ENCODE peak calls at places on chromosomes 1 and 21, in seven cellular contexts. N is IMR-90, A is neuronal stem cell, L is H9, R is mesenchymal stem cell, Z is H1, C is trophoblast cell. O is an unnamed sample.

GRCh38 chr1:201259476-201260235 is 23.6 kb upstream of the PKP1 start:
- DNase-seq in L (peak; percentile 89), C (no peak), N (peak; percentile 43), R (no peak), A (no peak), Z (peak; percentile 86), O (peak; percentile 78)

GRCh38 chr1:204846546-204846945 is 24.1 kb upstream of the NFASC start:
- DNase-seq in C (no peak), R (no peak), A (no peak), Z (no peak), L (no peak), N (no peak), O (no peak)

GRCh38 chr1:190852611-190853010 is 374.9 kb upstream of the BRINP3 start:
- DNase-seq in N (no peak), C (no peak), R (no peak), L (no peak), Z (no peak), A (no peak), O (no peak)

GRCh38 chr1:9478021-9478420 is 61.2 kb upstream of the SLC25A33 start:
- DNase-seq in L (no peak), N (no peak), R (no peak), C (no peak), A (no peak), Z (no peak), O (no peak)

GRCh38 chr1:201535046-201535777 is 3.7 kb upstream of the NAV1 start:
- DNase-seq in C (no peak), N (peak; percentile 68), L (no peak), Z (no peak), A (no peak), R (peak; percentile 84), O (no peak)

GRCh38 chr1:183778568-183779433 is 26.1 kb upstream of the RGL1 start:
- DNase-seq in L (no peak), A (no peak), C (no peak), R (no peak), N (no peak), Z (no peak), O (no peak)

GRCh38 chr1:225467193-225468020 is 39.6 kb upstream of the LBR start:
- DNase-seq in C (no peak), N (no peak), Z (no peak), A (no peak), L (no peak), R (no peak), O (no peak)

GRCh38 chr1:151993084-151993733 is 450 bp downstream of the S100A10 start:
- DNase-seq in A (no peak), C (no peak), L (peak; percentile 66), N (no peak), R (no peak), Z (peak; percentile 68), O (peak; percentile 80)

GRCh38 chr1:175771301-175771700 is 27.9 kb upstream of the TNR start:
- DNase-seq in L (no peak), A (no peak), N (no peak), R (no peak), C (no peak), Z (no peak), O (no peak)

DNA sequence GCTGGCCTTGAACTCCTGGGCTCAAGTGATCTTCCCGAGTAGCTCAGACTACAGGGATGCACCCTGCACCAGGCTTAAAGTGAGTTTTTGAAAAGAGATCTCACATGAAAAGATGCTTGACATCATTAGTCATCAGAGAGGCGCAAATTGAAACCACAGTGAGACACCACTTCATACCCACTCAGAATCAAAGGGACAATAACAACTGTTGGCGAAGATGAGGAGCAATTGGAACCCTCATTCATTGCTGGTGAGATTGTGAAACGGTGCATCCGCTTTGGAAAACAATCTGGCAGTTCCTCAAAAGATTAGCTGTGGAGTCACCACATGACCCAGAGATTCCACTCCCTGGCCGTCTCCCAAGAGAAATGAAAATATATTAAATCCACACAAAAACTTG is 122.3 kb downstream of the PGBD5 start:
- DNase-seq in Z (no peak), R (no peak), N (peak; percentile 48), L (no peak), C (no peak), A (no peak), O (no peak)
- H2AK5ac ChIP-seq in Z (no peak overlapping the region), R (no peak overlapping the region), N (no peak overlapping the region), L (no peak overlapping the region), C (no peak overlapping the region), A (no peak overlapping the region), O (no peak overlapping the region)

GRCh38 chr21:42350899-42351543 is at the start of gene TFF2:
- DNase-seq in L (peak; percentile 18), N (no peak), C (no peak), R (no peak), A (no peak), Z (peak; percentile 39), O (no peak)

GRCh38 chr21:42350271-42350885 is 416 bp downstream of the TFF2 start:
- DNase-seq in N (no peak), R (no peak), Z (peak; percentile 23), A (no peak), C (no peak), L (no peak), O (no peak)

GRCh38 chr21:42353623-42354022 is 2.8 kb upstream of the TFF2 start:
- DNase-seq in L (no peak), N (no peak), R (no peak), C (no peak), Z (no peak), A (no peak), O (no peak)

GRCh38 chr21:42352433-42353095 is 1.8 kb upstream of the TFF2 start:
- DNase-seq in A (no peak), Z (no peak), R (no peak), N (no peak), L (no peak), C (no peak), O (no peak)

DNA sequence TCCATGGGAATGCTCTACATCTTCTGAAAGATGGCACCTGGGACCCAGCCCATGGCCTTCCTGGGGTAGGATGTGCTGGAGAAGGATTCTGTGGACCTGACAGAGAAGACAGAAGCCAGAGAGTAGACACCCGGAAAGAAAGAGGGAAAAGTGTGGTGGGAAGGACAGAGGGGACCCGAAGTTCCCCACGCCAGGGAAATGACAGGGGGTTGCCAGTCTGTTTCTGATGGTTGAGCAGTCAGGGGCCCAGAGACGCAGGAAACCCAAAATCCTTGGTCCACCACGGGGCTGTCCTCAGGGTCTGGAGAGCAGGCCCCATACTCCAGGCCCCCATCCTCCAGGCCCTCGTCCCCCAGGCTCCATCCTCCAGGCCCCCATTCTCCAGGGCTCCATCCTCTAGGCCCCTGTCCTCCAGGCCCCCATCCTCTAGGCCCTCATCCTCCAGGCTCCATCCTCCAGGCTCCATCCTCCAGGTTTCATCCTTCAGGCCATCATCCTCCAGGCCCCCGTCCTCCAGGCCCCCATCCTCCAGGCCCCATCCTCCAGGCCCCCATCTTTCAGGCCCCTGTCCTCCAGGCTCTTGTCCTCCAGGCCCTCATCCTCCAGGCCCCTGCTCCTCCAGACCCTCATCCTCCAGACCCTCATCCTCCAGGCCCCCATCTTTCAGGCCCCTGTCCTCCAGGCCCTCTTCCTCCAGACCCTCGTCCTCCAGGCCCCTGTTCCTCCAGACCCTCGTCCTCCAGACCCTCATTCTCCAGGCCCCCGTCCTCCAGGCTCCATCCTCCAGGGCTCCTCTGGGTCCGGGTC is 1.0 kb upstream of the TFF2 start:
- DNase-seq in L (peak; percentile 4), N (no peak), R (no peak), Z (no peak), C (no peak), A (no peak), O (no peak)
- H2AK5ac ChIP-seq in L (no peak overlapping the region), N (no peak overlapping the region), R (no peak overlapping the region), Z (no peak overlapping the region), C (no peak overlapping the region), A (peak overlapping the region; percentile 53), O (no peak overlapping the region)

DNA sequence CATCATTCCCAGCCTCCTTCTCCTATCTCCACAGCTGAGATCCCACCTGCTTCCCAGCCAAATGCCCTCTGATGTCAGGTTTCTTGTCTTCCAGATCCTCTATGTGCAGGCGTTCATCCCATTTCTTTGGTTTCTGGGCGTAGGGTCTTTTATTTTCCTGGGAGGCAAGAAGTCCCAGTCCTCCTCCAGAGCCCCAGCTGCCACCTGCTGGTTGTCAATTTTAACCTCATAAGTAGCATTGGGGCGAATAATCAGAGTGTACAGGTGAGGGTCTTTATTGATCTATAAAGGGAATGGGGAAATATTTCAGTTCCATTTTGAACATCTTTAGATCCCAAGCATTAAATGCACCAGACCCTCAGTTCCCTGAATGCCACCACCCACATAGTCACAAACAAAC is 47.2 kb upstream of the EPS15 start:
- DNase-seq in C (no peak), N (no peak), R (no peak), A (no peak), Z (no peak), L (no peak), O (no peak)
- H2AK5ac ChIP-seq in C (no peak overlapping the region), N (no peak overlapping the region), R (no peak overlapping the region), A (no peak overlapping the region), Z (no peak overlapping the region), L (no peak overlapping the region), O (no peak overlapping the region)

DNA sequence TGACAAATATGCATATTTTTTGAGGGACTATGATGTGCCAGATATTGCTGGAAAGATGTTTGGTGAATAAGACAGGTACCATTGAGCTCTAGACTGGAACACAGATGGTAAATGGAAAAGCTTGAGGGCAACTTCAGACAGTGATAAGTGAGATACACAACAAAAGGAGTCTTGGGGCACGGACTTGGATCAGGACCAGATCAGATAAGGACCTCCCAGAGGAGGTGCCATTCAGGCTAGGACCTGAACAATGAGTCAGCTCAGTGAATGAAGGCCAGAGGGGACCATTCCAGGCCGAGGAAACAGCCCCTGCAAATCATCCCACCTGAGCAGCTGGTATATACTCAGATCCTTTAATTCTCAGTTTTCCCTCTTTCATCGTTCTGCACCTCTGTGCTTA is 1.8 kb upstream of the KCNJ15 start:
- DNase-seq in A (no peak), L (no peak), R (no peak), N (no peak), Z (no peak), C (no peak), O (peak; percentile 19)
- H2AK5ac ChIP-seq in A (no peak overlapping the region), L (no peak overlapping the region), R (peak overlapping the region; percentile 8), N (no peak overlapping the region), Z (no peak overlapping the region), C (no peak overlapping the region), O (no peak overlapping the region)

DNA sequence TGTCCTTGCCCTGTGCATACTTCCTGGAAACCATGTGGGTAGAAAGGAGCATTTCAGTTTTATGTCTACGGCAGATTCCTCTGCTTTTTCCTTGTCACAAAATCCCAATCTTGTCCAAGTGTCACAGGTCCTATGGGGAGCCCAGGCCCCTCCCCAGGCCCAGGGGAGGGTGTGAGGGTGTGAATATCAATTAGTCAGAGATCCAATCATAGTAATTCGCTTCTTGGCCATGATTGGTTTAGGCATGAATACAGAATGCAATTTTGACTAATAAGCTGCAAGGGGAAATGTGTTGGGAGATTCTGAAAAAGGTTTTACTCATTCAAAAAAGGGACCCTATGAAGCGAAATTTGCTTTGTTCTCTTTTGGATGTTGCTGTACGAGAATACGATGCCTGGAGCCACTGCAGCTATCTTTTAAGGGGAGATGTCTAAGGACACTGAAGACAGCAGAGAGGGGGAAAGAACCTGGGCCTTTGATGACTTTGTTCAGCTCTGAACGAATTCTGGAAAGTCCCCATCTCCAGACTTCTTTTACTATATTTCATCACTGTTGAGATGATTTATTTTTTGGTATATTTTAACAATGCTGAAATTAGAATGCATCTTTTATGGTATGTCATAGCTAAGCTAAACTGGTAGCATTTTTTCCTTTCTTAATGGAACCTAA is 18.2 kb downstream of the TSPAN2 start:
- DNase-seq in L (no peak), Z (no peak), N (no peak), A (no peak), C (no peak), R (no peak), O (no peak)
- H2AK5ac ChIP-seq in L (no peak overlapping the region), Z (no peak overlapping the region), N (no peak overlapping the region), A (no peak overlapping the region), C (no peak overlapping the region), R (no peak overlapping the region), O (no peak overlapping the region)

GRCh38 chr21:36310016-36310415 is 10.0 kb upstream of the MORC3 start:
- DNase-seq in N (no peak), Z (no peak), C (no peak), A (no peak), R (no peak), L (no peak), O (no peak)

GRCh38 chr21:36306872-36307534 is 13.0 kb upstream of the MORC3 start:
- DNase-seq in L (no peak), C (peak; percentile 80), N (no peak), R (no peak), Z (no peak), A (no peak), O (no peak)
- H2AK5ac ChIP-seq in L (no peak overlapping the region), C (no peak overlapping the region), N (no peak overlapping the region), R (no peak overlapping the region), Z (no peak overlapping the region), A (no peak overlapping the region), O (no peak overlapping the region)

O was measured in mesendoderm.